ENCODE peak calls at places on chromosomes 6 and 20, in four cellular contexts. G is H1, E is K562, S is HepG2. X is an unnamed sample.

GRCh38 chr20:38680492-38681118 is 43.7 kb upstream of the SLC32A1 start:
- DNase-seq in G (peak; percentile 75), E (peak; percentile 50), S (peak; percentile 45), X (peak; percentile 60)

GRCh38 chr6:156777866-156778614 is 862 bp downstream of the ARID1B start:
- DNase-seq in G (peak; percentile 67), S (peak; percentile 25), E (peak; percentile 71), X (peak; percentile 48)

GRCh38 chr6:157455731-157456523 is 74.9 kb downstream of the ZDHHC14 start:
- DNase-seq in G (peak; percentile 41), S (no peak), E (peak; percentile 54), X (peak; percentile 54)

GRCh38 chr6:129276461-129276860 is 393.5 kb downstream of the LAMA2 start:
- DNase-seq in S (no peak), E (no peak), G (no peak), X (no peak)

GRCh38 chr6:148445620-148446019 is 103.0 kb downstream of the SASH1 start:
- DNase-seq in S (no peak), G (no peak), E (no peak), X (peak; percentile 81)

GRCh38 chr20:17014217-17014616 is 212.6 kb upstream of the PCSK2 start:
- DNase-seq in G (no peak), E (no peak), S (no peak), X (no peak)

GRCh38 chr6:31572041-31572911 is at the start of gene LTA:
- DNase-seq in E (no peak), G (no peak), S (no peak), X (no peak)

GRCh38 chr6:105872244-105872643 is 213.9 kb upstream of the PRDM1 start:
- DNase-seq in E (no peak), S (no peak), G (no peak), X (no peak)

GRCh38 chr6:26394289-26394688 is 7.8 kb upstream of the BTN3A1 start:
- DNase-seq in G (no peak), E (peak; percentile 47), S (peak; percentile 42), X (peak; percentile 85)

GRCh38 chr6:100246206-100246605 is 218.5 kb downstream of the SIM1 start:
- DNase-seq in G (no peak), E (no peak), S (no peak), X (no peak)

GRCh38 chr6:133314951-133315350 is 73.8 kb downstream of the EYA4 start:
- DNase-seq in S (no peak), G (no peak), E (no peak), X (no peak)

GRCh38 chr6:26349964-26350857 is 14.8 kb upstream of the BTN3A2 start:
- DNase-seq in E (peak; percentile 59), S (peak; percentile 95), G (no peak), X (no peak)

GRCh38 chr20:11337361-11338130 is 580.1 kb upstream of the BTBD3 start:
- DNase-seq in E (no peak), G (no peak), S (no peak), X (no peak)

GRCh38 chr6:21987501-21987957 is 309.3 kb downstream of the PRL start:
- DNase-seq in S (peak; percentile 5), E (peak; percentile 85), G (no peak), X (peak; percentile 96)

GRCh38 chr6:138685257-138685656 is 88.3 kb upstream of the CCDC28A start:
- DNase-seq in G (no peak), S (no peak), E (no peak), X (no peak)

GRCh38 chr6:134599079-134599478 is 281.2 kb upstream of the SGK1 start:
- DNase-seq in E (no peak), S (no peak), G (no peak), X (no peak)

GRCh38 chr6:118650500-118651281 is 700 bp downstream of the CEP85L start:
- DNase-seq in G (peak; percentile 73), S (no peak), E (peak; percentile 58), X (no peak)
- TF ChIP-seq CTCF in G (no peak), S (no peak), E (peak; percentile 2), X (no peak)

DNA sequence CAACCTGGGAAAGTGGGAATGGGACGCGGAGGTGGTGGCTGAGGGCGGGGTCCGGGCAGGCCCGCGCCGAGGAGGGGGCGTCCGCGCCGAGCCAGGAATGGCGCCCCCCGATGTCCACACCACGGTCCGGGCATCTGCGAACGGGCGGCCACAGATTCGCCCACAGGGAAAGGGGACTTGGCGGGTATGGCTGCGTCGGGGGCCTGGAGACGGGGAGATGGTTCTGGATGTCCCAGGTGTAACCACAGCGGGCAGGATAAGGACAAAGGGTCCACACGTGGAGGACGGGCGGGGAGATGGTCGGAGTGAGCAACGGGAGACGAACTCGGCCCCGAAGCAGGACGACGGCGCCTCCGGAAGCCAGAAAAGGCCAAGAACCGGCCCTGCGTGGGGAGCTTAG is 124.6 kb downstream of the WDR27 start:
- DNase-seq in S (no peak), G (no peak), E (no peak), X (no peak)
- H2AFZ ChIP-seq in S (no peak overlapping the region), G (no peak overlapping the region), E (no peak overlapping the region), X (peak overlapping the region; percentile 49)

GRCh38 chr6:136226674-136227377 is 23.3 kb downstream of the MTFR2 start:
- DNase-seq in G (no peak), E (peak; percentile 73), S (peak; percentile 33), X (no peak)
- TF ChIP-seq JUN in G (no peak), E (peak; percentile 9), S (no peak), X (no peak)

GRCh38 chr20:59402697-59403096 is 102.3 kb downstream of the EDN3 start:
- DNase-seq in S (no peak), G (no peak), E (no peak), X (no peak)

GRCh38 chr20:59405226-59405815 is 104.9 kb downstream of the EDN3 start:
- DNase-seq in S (no peak), E (no peak), G (no peak), X (no peak)

GRCh38 chr20:59403261-59403961 is 103.0 kb downstream of the EDN3 start:
- DNase-seq in E (peak; percentile 59), S (no peak), G (peak; percentile 98), X (peak; percentile 16)

GRCh38 chr20:59404749-59405148 is 104.3 kb downstream of the EDN3 start:
- DNase-seq in S (no peak), G (no peak), E (no peak), X (no peak)

DNA sequence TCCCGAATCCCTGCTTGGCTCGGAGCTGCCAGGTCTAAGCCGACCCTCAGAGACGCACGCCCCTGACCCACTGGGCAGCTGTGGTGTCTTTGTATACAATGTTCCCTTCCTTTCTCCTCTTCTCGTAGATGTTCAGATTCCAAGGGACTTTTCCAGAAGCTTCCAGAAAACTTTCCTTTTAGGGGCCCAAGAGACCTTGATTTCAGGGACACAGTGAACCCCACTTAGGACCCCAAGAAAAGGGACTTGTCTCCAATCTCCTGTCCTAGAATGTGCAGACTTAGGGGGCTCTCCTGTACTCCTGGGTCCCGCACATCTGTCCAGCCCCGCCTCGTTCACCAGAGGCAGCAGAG is 103.5 kb downstream of the EDN3 start:
- DNase-seq in G (no peak), E (no peak), S (no peak), X (no peak)
- TF ChIP-seq CTCF in G (no peak), E (no peak), S (no peak), X (no peak)

X was measured in endothelial cell of umbilical vein.